ENCODE peak calls at places on chromosomes 4 and X, in nine cellular contexts. One of them, this sample, is unnamed.

GRCh38 chrX:18666614-18667013 is 5.3 kb downstream of the RS1 start:
- DNase-seq in vagina: no peak
- DNase-seq in body of pancreas: no peak
- DNase-seq in gastrocnemius medialis: no peak
- DNase-seq in heart left ventricle: no peak
- DNase-seq in cardiac muscle cell: no peak
- DNase-seq in neural progenitor cell: no peak
- DNase-seq in upper lobe of right lung: peak; percentile 66
- DNase-seq in breast epithelium: no peak
- DNase-seq in this sample: no peak

GRCh38 chrX:38458071-38458470 is 103.3 kb upstream of the TSPAN7 start:
- DNase-seq in gastrocnemius medialis: no peak
- DNase-seq in body of pancreas: no peak
- DNase-seq in heart left ventricle: no peak
- DNase-seq in cardiac muscle cell: peak; percentile 1
- DNase-seq in vagina: no peak
- DNase-seq in neural progenitor cell: no peak
- DNase-seq in breast epithelium: no peak
- DNase-seq in upper lobe of right lung: no peak
- DNase-seq in this sample: no peak

GRCh38 chr4:169707958-169708643 is 49.6 kb downstream of the HPF1 start:
- DNase-seq in cardiac muscle cell: peak; percentile 22
- DNase-seq in heart left ventricle: no peak
- DNase-seq in neural progenitor cell: no peak
- DNase-seq in gastrocnemius medialis: no peak
- DNase-seq in breast epithelium: no peak
- DNase-seq in upper lobe of right lung: no peak
- DNase-seq in vagina: no peak
- DNase-seq in body of pancreas: no peak
- DNase-seq in this sample: no peak

GRCh38 chr4:83248486-83248885 is 36.1 kb downstream of the COQ2 start:
- DNase-seq in breast epithelium: no peak
- DNase-seq in upper lobe of right lung: no peak
- DNase-seq in vagina: no peak
- DNase-seq in heart left ventricle: no peak
- DNase-seq in neural progenitor cell: no peak
- DNase-seq in cardiac muscle cell: no peak
- DNase-seq in gastrocnemius medialis: no peak
- DNase-seq in body of pancreas: no peak
- DNase-seq in this sample: no peak

GRCh38 chr4:152629908-152630307 is 49.9 kb downstream of the TMEM154 start:
- DNase-seq in breast epithelium: no peak
- DNase-seq in body of pancreas: no peak
- DNase-seq in neural progenitor cell: no peak
- DNase-seq in vagina: no peak
- DNase-seq in gastrocnemius medialis: no peak
- DNase-seq in upper lobe of right lung: no peak
- DNase-seq in heart left ventricle: no peak
- DNase-seq in cardiac muscle cell: no peak
- DNase-seq in this sample: no peak

GRCh38 chr4:74374128-74374527 is 9.2 kb downstream of the EREG start:
- DNase-seq in breast epithelium: no peak
- DNase-seq in body of pancreas: no peak
- DNase-seq in cardiac muscle cell: no peak
- DNase-seq in vagina: no peak
- DNase-seq in neural progenitor cell: no peak
- DNase-seq in gastrocnemius medialis: no peak
- DNase-seq in heart left ventricle: no peak
- DNase-seq in upper lobe of right lung: no peak
- DNase-seq in this sample: no peak

GRCh38 chrX:11346283-11346682 is 53.1 kb downstream of the AMELX start:
- DNase-seq in vagina: no peak
- DNase-seq in body of pancreas: no peak
- DNase-seq in neural progenitor cell: no peak
- DNase-seq in upper lobe of right lung: no peak
- DNase-seq in gastrocnemius medialis: no peak
- DNase-seq in heart left ventricle: no peak
- DNase-seq in breast epithelium: no peak
- DNase-seq in cardiac muscle cell: no peak
- DNase-seq in this sample: no peak

GRCh38 chr4:138035781-138036258 is 206.3 kb downstream of the SLC7A11 start:
- DNase-seq in breast epithelium: no peak
- DNase-seq in body of pancreas: no peak
- DNase-seq in vagina: no peak
- DNase-seq in cardiac muscle cell: peak; percentile 79
- DNase-seq in upper lobe of right lung: no peak
- DNase-seq in gastrocnemius medialis: no peak
- DNase-seq in heart left ventricle: no peak
- DNase-seq in neural progenitor cell: peak; percentile 71
- DNase-seq in this sample: peak; percentile 21

GRCh38 chr4:121208571-121208970 is 44.5 kb upstream of the TNIP3 start:
- DNase-seq in upper lobe of right lung: no peak
- DNase-seq in body of pancreas: no peak
- DNase-seq in vagina: no peak
- DNase-seq in breast epithelium: no peak
- DNase-seq in neural progenitor cell: no peak
- DNase-seq in gastrocnemius medialis: no peak
- DNase-seq in heart left ventricle: no peak
- DNase-seq in cardiac muscle cell: no peak
- DNase-seq in this sample: no peak

GRCh38 chrX:1425381-1425780 is 27.3 kb downstream of the ASMTL start:
- DNase-seq in vagina: no peak
- DNase-seq in upper lobe of right lung: peak; percentile 5
- DNase-seq in cardiac muscle cell: no peak
- DNase-seq in body of pancreas: peak; percentile 2
- DNase-seq in neural progenitor cell: no peak
- DNase-seq in heart left ventricle: no peak
- DNase-seq in gastrocnemius medialis: no peak
- DNase-seq in breast epithelium: no peak
- DNase-seq in this sample: peak; percentile 3

GRCh38 chrX:118585296-118585695 is 89.7 kb downstream of the DOCK11 start:
- DNase-seq in vagina: no peak
- DNase-seq in breast epithelium: no peak
- DNase-seq in upper lobe of right lung: no peak
- DNase-seq in body of pancreas: no peak
- DNase-seq in gastrocnemius medialis: no peak
- DNase-seq in cardiac muscle cell: no peak
- DNase-seq in neural progenitor cell: no peak
- DNase-seq in heart left ventricle: no peak
- DNase-seq in this sample: no peak

GRCh38 chr4:176290520-176290919 is 21.5 kb upstream of the ASB5 start:
- DNase-seq in breast epithelium: no peak
- DNase-seq in heart left ventricle: no peak
- DNase-seq in neural progenitor cell: no peak
- DNase-seq in upper lobe of right lung: no peak
- DNase-seq in body of pancreas: no peak
- DNase-seq in cardiac muscle cell: no peak
- DNase-seq in vagina: no peak
- DNase-seq in gastrocnemius medialis: no peak
- DNase-seq in this sample: no peak

GRCh38 chrX:46072372-46072771 is 472.8 kb downstream of the ZNF674 start:
- DNase-seq in upper lobe of right lung: no peak
- DNase-seq in body of pancreas: no peak
- DNase-seq in heart left ventricle: no peak
- DNase-seq in cardiac muscle cell: no peak
- DNase-seq in breast epithelium: no peak
- DNase-seq in neural progenitor cell: no peak
- DNase-seq in gastrocnemius medialis: no peak
- DNase-seq in vagina: no peak
- DNase-seq in this sample: no peak

GRCh38 chr4:94390804-94391410 is 48.3 kb upstream of the HPGDS start:
- DNase-seq in cardiac muscle cell: peak; percentile 25
- DNase-seq in neural progenitor cell: peak; percentile 11
- DNase-seq in vagina: no peak
- DNase-seq in breast epithelium: no peak
- DNase-seq in body of pancreas: no peak
- DNase-seq in upper lobe of right lung: no peak
- DNase-seq in gastrocnemius medialis: no peak
- DNase-seq in heart left ventricle: no peak
- DNase-seq in this sample: no peak

GRCh38 chr4:11765849-11766453 is 337.3 kb upstream of the HS3ST1 start:
- DNase-seq in gastrocnemius medialis: no peak
- DNase-seq in body of pancreas: no peak
- DNase-seq in neural progenitor cell: peak; percentile 64
- DNase-seq in cardiac muscle cell: peak; percentile 70
- DNase-seq in vagina: no peak
- DNase-seq in heart left ventricle: no peak
- DNase-seq in upper lobe of right lung: no peak
- DNase-seq in breast epithelium: no peak
- DNase-seq in this sample: peak; percentile 39

GRCh38 chr4:88188738-88189417 is 30.4 kb upstream of the ABCG2 start:
- DNase-seq in breast epithelium: no peak
- DNase-seq in gastrocnemius medialis: no peak
- DNase-seq in cardiac muscle cell: no peak
- DNase-seq in upper lobe of right lung: no peak
- DNase-seq in neural progenitor cell: no peak
- DNase-seq in body of pancreas: no peak
- DNase-seq in vagina: no peak
- DNase-seq in heart left ventricle: no peak
- DNase-seq in this sample: no peak

DNA sequence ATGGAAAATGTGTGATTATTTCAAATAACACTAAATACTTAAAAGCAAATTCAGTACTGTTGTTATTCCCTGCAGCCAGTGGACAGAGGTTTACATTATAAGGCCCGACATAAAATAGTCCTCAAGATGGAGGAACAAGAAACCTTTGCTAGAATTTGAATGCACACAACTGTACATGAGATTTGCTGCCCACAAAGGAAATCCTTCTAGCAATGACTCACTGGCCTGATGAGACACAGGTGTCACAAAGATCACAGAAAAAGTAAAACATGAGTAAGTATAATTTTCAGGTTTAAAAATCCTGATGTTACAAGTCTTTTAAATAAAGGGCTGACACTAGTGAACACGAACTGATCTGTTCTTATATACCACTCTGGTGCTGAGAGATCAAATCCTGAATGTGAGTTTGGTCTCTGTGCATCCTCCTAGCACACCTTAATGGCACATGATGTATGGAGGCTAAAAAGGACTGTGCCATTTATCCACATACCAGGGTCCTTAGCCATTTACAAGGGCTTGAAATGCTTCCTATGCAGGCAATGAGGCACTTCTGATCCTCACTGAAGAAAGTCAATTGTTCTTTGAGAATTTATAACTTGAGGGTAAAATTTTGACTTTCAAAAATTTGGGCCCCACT is 23.1 kb downstream of the MAP7D3 start:
- DNase-seq in cardiac muscle cell: peak; percentile 6
- DNase-seq in vagina: no peak
- DNase-seq in gastrocnemius medialis: no peak
- DNase-seq in body of pancreas: no peak
- DNase-seq in heart left ventricle: no peak
- DNase-seq in breast epithelium: no peak
- DNase-seq in neural progenitor cell: no peak
- DNase-seq in upper lobe of right lung: no peak
- DNase-seq in this sample: no peak
- H3K27me3 ChIP-seq in cardiac muscle cell: no peaks in the 10 kb centered on the region
- H3K27me3 ChIP-seq in vagina: no peaks in the 10 kb centered on the region
- H3K27me3 ChIP-seq in gastrocnemius medialis: no peaks in the 10 kb centered on the region
- H3K27me3 ChIP-seq in body of pancreas: no peaks in the 10 kb centered on the region
- H3K27me3 ChIP-seq in heart left ventricle: no peaks in the 10 kb centered on the region
- H3K27me3 ChIP-seq in breast epithelium: peaks cover 12% of the 10 kb centered on the region
- H3K27me3 ChIP-seq in neural progenitor cell: no peaks in the 10 kb centered on the region
- H3K27me3 ChIP-seq in upper lobe of right lung: no peaks in the 10 kb centered on the region
- H3K27me3 ChIP-seq in this sample: no peaks in the 10 kb centered on the region

GRCh38 chr4:306551-306961 is 1.3 kb upstream of the ZNF732 start:
- DNase-seq in neural progenitor cell: no peak
- DNase-seq in vagina: no peak
- DNase-seq in body of pancreas: no peak
- DNase-seq in breast epithelium: no peak
- DNase-seq in gastrocnemius medialis: no peak
- DNase-seq in heart left ventricle: no peak
- DNase-seq in cardiac muscle cell: no peak
- DNase-seq in upper lobe of right lung: no peak
- DNase-seq in this sample: no peak
- H3K9me3 ChIP-seq in neural progenitor cell: no peaks in the 10 kb centered on the region
- H3K9me3 ChIP-seq in vagina: no peaks in the 10 kb centered on the region
- H3K9me3 ChIP-seq in body of pancreas: no peaks in the 10 kb centered on the region
- H3K9me3 ChIP-seq in breast epithelium: no peaks in the 10 kb centered on the region
- H3K9me3 ChIP-seq in gastrocnemius medialis: no peaks in the 10 kb centered on the region
- H3K9me3 ChIP-seq in heart left ventricle: no peaks in the 10 kb centered on the region
- H3K9me3 ChIP-seq in cardiac muscle cell: no peaks in the 10 kb centered on the region
- H3K9me3 ChIP-seq in upper lobe of right lung: no peaks in the 10 kb centered on the region
- H3K9me3 ChIP-seq in this sample: peaks cover 20% of the 10 kb centered on the region

GRCh38 chr4:139975830-139976272 is 178.1 kb downstream of the MAML3 start:
- DNase-seq in body of pancreas: peak; percentile 34
- DNase-seq in cardiac muscle cell: peak; percentile 85
- DNase-seq in gastrocnemius medialis: peak; percentile 21
- DNase-seq in vagina: no peak
- DNase-seq in neural progenitor cell: no peak
- DNase-seq in upper lobe of right lung: no peak
- DNase-seq in breast epithelium: peak; percentile 52
- DNase-seq in heart left ventricle: no peak
- DNase-seq in this sample: no peak
- H3K27me3 ChIP-seq in body of pancreas: no peaks in the 10 kb centered on the region
- H3K27me3 ChIP-seq in cardiac muscle cell: no peaks in the 10 kb centered on the region
- H3K27me3 ChIP-seq in gastrocnemius medialis: no peaks in the 10 kb centered on the region
- H3K27me3 ChIP-seq in vagina: no peaks in the 10 kb centered on the region
- H3K27me3 ChIP-seq in neural progenitor cell: peaks cover 67% of the 10 kb centered on the region
- H3K27me3 ChIP-seq in upper lobe of right lung: no peaks in the 10 kb centered on the region
- H3K27me3 ChIP-seq in breast epithelium: no peaks in the 10 kb centered on the region
- H3K27me3 ChIP-seq in heart left ventricle: no peaks in the 10 kb centered on the region
- H3K27me3 ChIP-seq in this sample: no peaks in the 10 kb centered on the region

GRCh38 chr4:10716163-10716562 is 31.6 kb upstream of the CLNK start:
- DNase-seq in vagina: no peak
- DNase-seq in upper lobe of right lung: no peak
- DNase-seq in heart left ventricle: no peak
- DNase-seq in breast epithelium: no peak
- DNase-seq in neural progenitor cell: no peak
- DNase-seq in body of pancreas: no peak
- DNase-seq in gastrocnemius medialis: no peak
- DNase-seq in cardiac muscle cell: no peak
- DNase-seq in this sample: no peak
- H3K9me3 ChIP-seq in vagina: no peaks in the 10 kb centered on the region
- H3K9me3 ChIP-seq in upper lobe of right lung: no peaks in the 10 kb centered on the region
- H3K9me3 ChIP-seq in heart left ventricle: no peaks in the 10 kb centered on the region
- H3K9me3 ChIP-seq in breast epithelium: peaks cover 6% of the 10 kb centered on the region
- H3K9me3 ChIP-seq in neural progenitor cell: no peaks in the 10 kb centered on the region
- H3K9me3 ChIP-seq in body of pancreas: no peaks in the 10 kb centered on the region
- H3K9me3 ChIP-seq in gastrocnemius medialis: no peaks in the 10 kb centered on the region
- H3K9me3 ChIP-seq in cardiac muscle cell: no peaks in the 10 kb centered on the region
- H3K9me3 ChIP-seq in this sample: peaks cover 2% of the 10 kb centered on the region

DNA sequence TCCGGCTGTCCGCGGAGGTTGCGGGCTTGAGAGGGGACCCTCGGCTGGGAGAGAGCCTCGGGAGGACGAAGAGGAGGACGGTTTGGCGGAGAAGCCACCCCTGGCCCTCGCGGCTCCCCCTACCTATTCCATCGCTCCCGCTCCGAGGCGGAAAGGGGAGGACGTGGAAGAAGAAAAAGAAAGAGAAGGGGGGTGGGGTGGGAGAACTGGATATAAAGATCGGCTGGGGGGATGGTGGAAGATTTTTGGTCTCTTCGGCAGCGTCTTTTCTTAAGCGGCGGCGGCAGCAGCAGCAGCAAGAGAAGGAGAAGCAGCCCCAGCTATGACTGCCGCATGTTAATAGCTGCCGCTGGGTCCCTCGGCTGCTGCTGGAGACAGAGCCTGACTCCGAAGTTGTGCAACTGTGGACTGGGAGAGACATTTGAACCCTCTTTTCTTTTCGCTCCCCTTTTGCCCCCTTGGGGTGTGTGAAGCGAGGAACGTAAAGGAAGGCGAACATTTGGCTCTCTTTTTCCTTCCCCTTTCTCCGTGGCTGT is 933 bp downstream of the ADGRL3 start:
- DNase-seq in vagina: no peak
- DNase-seq in heart left ventricle: peak; percentile 66
- DNase-seq in upper lobe of right lung: no peak
- DNase-seq in gastrocnemius medialis: no peak
- DNase-seq in cardiac muscle cell: peak; percentile 52
- DNase-seq in breast epithelium: no peak
- DNase-seq in neural progenitor cell: peak; percentile 63
- DNase-seq in body of pancreas: no peak
- DNase-seq in this sample: peak; percentile 26
- H3K27me3 ChIP-seq in vagina: no peaks in the 10 kb centered on the region
- H3K27me3 ChIP-seq in heart left ventricle: peaks cover 2% of the 10 kb centered on the region
- H3K27me3 ChIP-seq in upper lobe of right lung: peaks cover 46% of the 10 kb centered on the region
- H3K27me3 ChIP-seq in gastrocnemius medialis: peaks cover 40% of the 10 kb centered on the region
- H3K27me3 ChIP-seq in cardiac muscle cell: peaks cover 52% of the 10 kb centered on the region
- H3K27me3 ChIP-seq in breast epithelium: peaks cover 30% of the 10 kb centered on the region
- H3K27me3 ChIP-seq in neural progenitor cell: peaks cover 21% of the 10 kb centered on the region
- H3K27me3 ChIP-seq in body of pancreas: peaks cover 17% of the 10 kb centered on the region
- H3K27me3 ChIP-seq in this sample: peaks cover 10% of the 10 kb centered on the region